ENCODE peak calls at places on chromosome 1, in four cellular contexts. Y is HepG2, T is K562, X is GM12878. H is an unnamed sample.

GRCh38 chr1:19156676-19157075 is 53.4 kb downstream of the UBR4 start:
- DNase-seq in Y (no peak), T (no peak), X (no peak), H (no peak)

GRCh38 chr1:57850572-57850971 is 426.7 kb upstream of the DAB1 start:
- DNase-seq in Y (no peak), T (no peak), X (no peak), H (no peak)

GRCh38 chr1:116569776-116570357 is 959 bp downstream of the CD58 start:
- DNase-seq in Y (peak), T (peak), X (no peak), H (no peak)

GRCh38 chr1:165696625-165697100 is 1.7 kb downstream of the ALDH9A1 start:
- DNase-seq in Y (no peak), T (no peak), X (no peak), H (no peak)

GRCh38 chr1:232226197-232226681 is 403.7 kb downstream of the SIPA1L2 start:
- DNase-seq in Y (no peak), T (no peak), X (no peak), H (peak)

GRCh38 chr1:3417082-3417728 is 37.3 kb upstream of the ARHGEF16 start:
- DNase-seq in Y (no peak), T (peak), X (no peak), H (no peak)

GRCh38 chr1:42006093-42006492 is 87.4 kb upstream of the HIVEP3 start:
- DNase-seq in Y (no peak), T (no peak), X (no peak), H (no peak)

GRCh38 chr1:209673631-209674417 is 1.4 kb upstream of the G0S2 start:
- DNase-seq in Y (no peak), T (no peak), X (no peak), H (no peak)

GRCh38 chr1:4741876-4742423 is 87.5 kb downstream of the AJAP1 start:
- DNase-seq in Y (no peak), T (no peak), X (no peak), H (no peak)

GRCh38 chr1:156090822-156091188 is 8.5 kb upstream of the MEX3A start:
- DNase-seq in Y (peak), T (peak), X (no peak), H (peak)

GRCh38 chr1:4693891-4694290 is 39.5 kb downstream of the AJAP1 start:
- DNase-seq in Y (no peak), T (no peak), X (no peak), H (no peak)

GRCh38 chr1:155698382-155699038 is 9.6 kb downstream of the DAP3 start:
- DNase-seq in Y (peak), T (no peak), X (no peak), H (no peak)

GRCh38 chr1:4397196-4397595 is 257.2 kb upstream of the AJAP1 start:
- DNase-seq in Y (no peak), T (no peak), X (no peak), H (no peak)

DNA sequence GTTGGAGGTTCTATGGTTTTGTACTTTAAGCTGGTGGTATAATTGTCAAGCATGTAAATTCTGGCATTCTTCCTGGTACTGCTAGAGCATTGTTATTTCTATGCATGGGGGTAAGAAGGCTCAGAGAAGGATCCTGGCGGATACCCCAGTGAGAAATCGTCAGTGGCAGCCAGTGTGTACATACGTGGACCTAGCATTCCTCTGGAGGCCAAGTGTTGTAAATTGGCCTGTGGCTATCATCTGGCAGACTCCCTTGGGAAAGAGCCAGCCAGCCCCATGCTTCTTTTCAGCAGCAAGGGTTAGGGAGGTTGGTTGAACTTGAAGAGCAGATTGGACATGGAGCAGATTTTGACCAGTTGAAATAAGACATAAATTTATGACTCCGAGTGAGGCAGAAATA is 5.2 kb upstream of the AGO3 start:
- DNase-seq in Y (no peak), T (no peak), X (no peak), H (no peak)
- TF ChIP-seq ATF2 in Y (no peak), T (no peak), X (no peak), H (no peak)

DNA sequence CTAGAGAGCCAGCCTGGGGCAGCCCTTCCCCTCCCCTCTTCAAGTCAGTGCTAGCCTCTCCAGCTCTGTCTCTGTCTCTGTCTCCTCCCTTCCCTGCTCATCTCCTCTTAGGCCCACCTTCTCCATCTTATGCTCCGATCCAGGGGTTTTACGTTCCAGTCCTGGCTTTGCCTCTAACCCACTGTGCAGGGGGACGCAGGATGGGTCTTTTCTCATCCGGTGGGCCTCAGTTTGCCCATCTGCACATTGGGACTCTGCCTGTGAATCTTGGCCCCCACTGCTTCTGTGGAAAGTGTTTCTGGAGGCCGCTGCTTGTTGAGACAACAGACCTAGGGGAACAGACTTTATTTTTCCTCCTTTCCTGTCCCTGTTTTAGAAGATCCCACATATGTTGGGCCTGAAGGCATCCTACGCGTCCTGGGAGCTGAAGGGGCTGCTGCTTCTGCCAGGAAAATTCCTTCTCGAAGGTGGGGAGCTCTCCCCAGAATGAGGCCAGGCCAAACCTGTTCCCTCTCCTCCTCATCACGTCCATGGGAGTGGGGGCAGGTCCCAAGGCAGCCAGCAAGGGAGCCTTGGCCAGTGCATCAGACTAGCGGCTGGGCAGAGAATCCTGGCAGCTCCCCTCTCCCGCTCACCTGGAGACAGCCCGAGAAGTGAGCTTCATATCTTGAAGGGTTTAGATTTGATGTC is 99.5 kb upstream of the CSF3R start:
- DNase-seq in Y (no peak), T (no peak), X (no peak), H (peak)
- TF ChIP-seq TCF7 in Y (no peak), T (no peak), X (no peak), H (no peak)

DNA sequence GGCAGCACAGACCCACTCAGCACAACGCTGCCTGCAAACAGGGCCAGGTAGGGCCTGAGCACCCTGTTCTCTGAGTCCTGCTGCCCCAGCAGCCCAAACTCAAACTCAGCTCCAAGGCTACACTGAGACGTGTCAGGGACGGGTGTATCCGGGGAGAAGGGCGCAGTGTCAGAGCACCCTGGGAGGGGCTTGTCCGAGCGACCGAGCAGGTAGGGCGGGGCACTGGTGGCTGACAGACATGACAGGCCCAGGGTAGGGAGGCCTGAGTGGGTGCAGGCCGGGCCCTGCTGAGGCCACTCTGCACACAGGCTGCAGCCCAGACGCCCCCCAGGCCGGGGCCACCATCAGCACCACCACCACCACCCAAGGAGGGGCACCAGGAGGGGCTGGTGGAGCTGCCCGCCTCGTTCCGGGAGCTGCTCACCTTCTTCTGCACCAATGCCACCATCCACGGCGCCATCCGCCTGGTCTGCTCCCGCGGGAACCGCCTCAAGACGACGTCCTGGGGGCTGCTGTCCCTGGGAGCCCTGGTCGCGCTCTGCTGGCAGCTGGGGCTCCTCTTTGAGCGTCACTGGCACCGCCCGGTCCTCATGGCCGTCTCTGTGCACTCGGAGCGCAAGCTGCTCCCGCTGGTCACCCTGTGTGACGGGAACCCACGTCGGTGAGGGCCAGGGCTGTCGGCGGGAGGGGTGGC is 5.5 kb downstream of the SCNN1D start:
- DNase-seq in Y (no peak), T (peak), X (no peak), H (peak)
- TF ChIP-seq ATF2 in Y (no peak), T (no peak), X (no peak), H (no peak)

DNA sequence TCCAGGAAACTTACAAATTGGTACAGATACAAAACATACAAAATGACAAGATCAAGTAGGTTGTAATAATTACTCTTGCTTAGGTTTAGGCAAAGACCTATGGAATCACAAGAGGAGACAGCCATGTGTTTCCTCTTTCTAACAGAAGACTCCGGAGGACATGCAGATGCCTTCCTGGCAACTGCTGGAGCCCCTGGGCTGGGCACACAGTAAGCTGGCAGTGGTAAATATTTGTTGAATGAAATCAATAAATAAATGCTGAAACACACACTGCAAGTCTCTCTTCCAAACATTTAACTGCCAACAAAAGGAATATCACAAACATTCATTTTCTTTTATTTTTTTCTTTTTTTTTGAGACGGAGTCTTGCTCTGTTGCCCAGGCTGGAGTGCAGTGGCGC is 149.4 kb downstream of the SLC45A1 start:
- DNase-seq in Y (no peak), T (no peak), X (no peak), H (no peak)
- TF ChIP-seq TCF7 in Y (no peak), T (no peak), X (no peak), H (no peak)

GRCh38 chr1:63705058-63705457 is 68.8 kb upstream of the ROR1 start:
- DNase-seq in Y (peak), T (no peak), X (no peak), H (no peak)
- TF ChIP-seq ATF2 in Y (no peak), T (no peak), X (no peak), H (no peak)

GRCh38 chr1:172357753-172358152 is 62.7 kb upstream of the C1orf105 start:
- DNase-seq in Y (no peak), T (no peak), X (no peak), H (no peak)

GRCh38 chr1:172360511-172360910 is 60.0 kb upstream of the C1orf105 start:
- DNase-seq in Y (peak), T (no peak), X (no peak), H (peak)

GRCh38 chr1:172360960-172361359 is 59.5 kb upstream of the C1orf105 start:
- DNase-seq in Y (no peak), T (no peak), X (no peak), H (no peak)

GRCh38 chr1:172356620-172357019 is 63.9 kb upstream of the C1orf105 start:
- DNase-seq in Y (no peak), T (no peak), X (no peak), H (no peak)

DNA sequence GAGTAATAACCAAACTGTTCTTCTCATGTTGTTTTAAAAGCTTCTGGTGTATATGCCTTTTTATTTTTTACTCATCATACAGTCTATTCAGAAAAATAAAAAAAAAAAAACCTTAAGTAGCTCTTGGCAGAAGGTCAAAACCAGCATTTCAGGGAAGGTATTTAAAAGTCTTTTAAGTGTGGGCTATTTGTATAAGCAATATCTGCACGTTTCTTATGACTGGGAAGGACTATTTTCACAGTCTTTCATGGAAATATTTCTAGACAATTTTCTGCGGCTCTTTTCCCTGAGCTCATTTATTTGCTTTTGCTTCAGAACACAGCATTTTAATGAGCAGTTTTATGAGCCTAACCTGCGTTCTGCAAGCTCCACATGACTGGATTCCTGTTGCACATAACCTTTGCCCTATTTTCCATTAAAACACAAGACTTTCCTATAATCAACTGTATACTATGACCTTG is 60.9 kb upstream of the C1orf105 start:
- DNase-seq in Y (peak), T (no peak), X (no peak), H (no peak)
- TF ChIP-seq TCF7 in Y (no peak), T (no peak), X (no peak), H (no peak)

GRCh38 chr1:198910816-198911215 is 272.0 kb downstream of the PTPRC start:
- DNase-seq in Y (no peak), T (no peak), X (no peak), H (no peak)
- TF ChIP-seq ATF2 in Y (no peak), T (no peak), X (no peak), H (no peak)